ENCODE peak calls at places on chromosome 5, in ten cellular contexts. G is stimulated activated CD4-positive, alpha-beta T cell treated with anti-CD3 and anti-CD28 coated beads, Interleukin-2, amount 100 ng/mL, for 4 hours; H is aorta; R is T-helper 1 cell; D is fibroblast of lung; J is iris pigment epithelial cell; Q is CD4-positive, alpha-beta T cell; N is NCI-H748 treated with DMSO at 0.1 percent for 48 hours; E is ELR; B is activated T-helper 1 cell treated with Interleukin-2 at 50 U/mL for 16 hours. S is an unnamed sample.
A peak's percentile ranks its signal among the peaks of the same experiment; 100 is the strongest.

GRCh38 chr5:956941-957729 is 51.5 kb upstream of the NKD2 start:
- DNase-seq in Q (no peak), D (peak; percentile 84), J (peak; percentile 78), G (no peak), B (no peak), R (no peak), N (no peak), E (peak; percentile 85), H (peak; percentile 54), S (no peak)

GRCh38 chr5:141908796-141909195 is 14.9 kb upstream of the DELE1 start:
- DNase-seq in N (no peak), D (no peak), B (no peak), R (no peak), G (no peak), E (peak; percentile 80), H (no peak), J (no peak), Q (no peak), S (no peak)

GRCh38 chr5:173602423-173602822 is 14.0 kb downstream of the BOD1 start:
- DNase-seq in R (no peak), N (no peak), G (no peak), J (peak; percentile 95), Q (no peak), B (no peak), E (no peak), D (peak; percentile 81), H (peak; percentile 69), S (no peak)

GRCh38 chr5:113034182-113034773 is 57.7 kb downstream of the DCP2 start:
- DNase-seq in J (peak; percentile 83), H (no peak), B (no peak), Q (no peak), G (no peak), E (peak; percentile 93), N (no peak), R (no peak), D (peak; percentile 49), S (no peak)

GRCh38 chr5:31581498-31582099 is 49.5 kb downstream of the C5orf22 start:
- DNase-seq in G (no peak), H (no peak), N (peak; percentile 59), J (peak; percentile 49), Q (no peak), D (peak; percentile 66), E (peak; percentile 70), R (no peak), B (no peak), S (no peak)

GRCh38 chr5:1188464-1188863 is 12.9 kb upstream of the SLC6A19 start:
- DNase-seq in N (no peak), E (no peak), D (no peak), H (no peak), R (no peak), G (no peak), B (no peak), J (no peak), Q (no peak), S (no peak)

GRCh38 chr5:17415282-17415681 is 82.7 kb upstream of the TAF11L2 start:
- DNase-seq in J (no peak), N (no peak), G (no peak), B (no peak), E (no peak), Q (no peak), R (no peak), H (no peak), D (no peak), S (no peak)

GRCh38 chr5:14212838-14213237 is 69.7 kb downstream of the TRIO start:
- DNase-seq in Q (no peak), G (no peak), H (no peak), R (no peak), J (no peak), D (no peak), B (no peak), N (no peak), E (no peak), S (no peak)

GRCh38 chr5:135703026-135703550 is 124.3 kb upstream of the CXCL14 start:
- DNase-seq in H (no peak), J (no peak), Q (no peak), B (no peak), E (no peak), D (no peak), R (no peak), N (no peak), G (no peak), S (no peak)

GRCh38 chr5:34524123-34524522 is 132.0 kb upstream of the RAI14 start:
- DNase-seq in J (peak; percentile 88), H (no peak), R (no peak), N (no peak), E (peak; percentile 81), D (peak; percentile 74), B (no peak), G (no peak), Q (no peak), S (no peak)

GRCh38 chr5:170179626-170180025 is 53.2 kb upstream of the C5orf58 start:
- DNase-seq in B (no peak), Q (no peak), G (no peak), R (no peak), H (no peak), D (no peak), E (no peak), N (no peak), J (no peak), S (no peak)

GRCh38 chr5:134873494-134873893 is 677 bp upstream of the TXNDC15 start:
- DNase-seq in E (no peak), J (no peak), D (no peak), H (no peak), N (no peak), B (no peak), R (no peak), G (no peak), Q (peak; percentile 4), S (no peak)

GRCh38 chr5:74391410-74391809 is 249.1 kb downstream of the ENC1 start:
- DNase-seq in E (no peak), J (no peak), N (no peak), R (no peak), G (no peak), H (no peak), Q (no peak), B (no peak), D (peak; percentile 71), S (no peak)

GRCh38 chr5:1494780-1495524 is 28.8 kb downstream of the LPCAT1 start:
- DNase-seq in H (peak; percentile 87), Q (no peak), B (no peak), N (no peak), J (no peak), R (no peak), D (no peak), E (no peak), G (no peak), S (no peak)

GRCh38 chr5:88686743-88687142 is 196.2 kb downstream of the MEF2C start:
- DNase-seq in D (no peak), E (no peak), G (no peak), R (no peak), Q (no peak), J (no peak), B (no peak), H (no peak), N (no peak), S (no peak)

GRCh38 chr5:180344393-180344999 is 8.6 kb downstream of the GFPT2 start:
- DNase-seq in N (no peak), E (no peak), B (no peak), R (no peak), Q (no peak), H (peak; percentile 28), J (no peak), D (no peak), G (no peak), S (no peak)

GRCh38 chr5:175686396-175686795 is 28.5 kb downstream of the HRH2 start:
- DNase-seq in G (no peak), D (no peak), Q (no peak), B (no peak), E (no peak), R (no peak), N (no peak), J (no peak), H (peak; percentile 22), S (no peak)

S was measured in effector CD8-positive, alpha-beta T cell.